ENCODE peak calls at places on chromosomes 7 and 10, in eight cellular contexts. O is HCT116, L is suprapubic skin, H is right atrium auricular region, Y is OCI-LY7, Z is ovary, C is adrenal gland, M is cardiac muscle cell. S is an unnamed sample.

GRCh38 chr7:156113733-156114132 is 301.5 kb upstream of the SHH start:
- DNase-seq in M (no peak), C (no peak), L (no peak), O (no peak), H (peak; percentile 16), Z (no peak), Y (no peak), S (no peak)

GRCh38 chr10:86377797-86378146 is 11.2 kb upstream of the GRID1 start:
- DNase-seq in L (peak; percentile 21), O (no peak), Y (no peak), C (no peak), Z (no peak), M (no peak), H (no peak), S (no peak)

GRCh38 chr10:59830601-59831259 is 75.6 kb downstream of the CCDC6 start:
- DNase-seq in Y (peak; percentile 53), L (no peak), H (peak; percentile 63), C (peak; percentile 62), M (peak; percentile 69), O (peak; percentile 34), Z (peak; percentile 71), S (no peak)

GRCh38 chr10:43407148-43407575 is 1.8 kb downstream of the HNRNPF start:
- DNase-seq in Y (peak; percentile 73), L (no peak), C (peak; percentile 67), H (no peak), M (peak; percentile 76), O (no peak), Z (peak; percentile 72), S (peak; percentile 69)

GRCh38 chr10:115827180-115827579 is 445.8 kb downstream of the GFRA1 start:
- DNase-seq in M (no peak), O (no peak), H (no peak), Z (no peak), L (no peak), Y (no peak), C (no peak), S (peak; percentile 52)

GRCh38 chr10:123636598-123637325 is 29.4 kb upstream of the GPR26 start:
- DNase-seq in L (peak; percentile 26), C (no peak), H (peak; percentile 30), O (peak; percentile 38), Y (no peak), M (no peak), Z (no peak), S (no peak)

GRCh38 chr10:19848226-19848950 is 32.2 kb downstream of the PLXDC2 start:
- DNase-seq in H (no peak), M (no peak), Y (no peak), L (no peak), C (no peak), Z (no peak), O (no peak), S (no peak)

GRCh38 chr10:132807621-132808049 is 21.7 kb upstream of the NKX6-2 start:
- DNase-seq in M (no peak), L (peak; percentile 73), H (no peak), Y (no peak), C (peak; percentile 8), Z (no peak), O (no peak), S (peak; percentile 40)

GRCh38 chr7:1668486-1668931 is 1.6 kb upstream of the ELFN1 start:
- DNase-seq in C (no peak), Z (peak; percentile 8), L (peak; percentile 75), Y (no peak), O (no peak), H (no peak), M (peak; percentile 18), S (peak; percentile 67)

GRCh38 chr7:88377421-88377820 is 70.7 kb upstream of the STEAP4 start:
- DNase-seq in C (no peak), M (peak; percentile 28), Z (no peak), Y (no peak), H (no peak), L (no peak), O (peak; percentile 68), S (no peak)

GRCh38 chr7:149662591-149663095 is 110.7 kb downstream of the ZNF467 start:
- DNase-seq in L (peak; percentile 69), Y (peak; percentile 72), M (peak; percentile 77), O (peak; percentile 82), H (no peak), Z (no peak), C (peak; percentile 50), S (peak; percentile 53)

GRCh38 chr7:132865766-132866531 is 215.9 kb downstream of the CHCHD3 start:
- DNase-seq in L (no peak), C (no peak), M (no peak), O (no peak), Z (no peak), Y (no peak), H (no peak), S (no peak)

GRCh38 chr7:35716038-35716803 is 21.3 kb upstream of the HERPUD2 start:
- DNase-seq in M (peak; percentile 40), O (no peak), Z (no peak), H (no peak), L (no peak), C (no peak), Y (no peak), S (no peak)

GRCh38 chr10:6151087-6151977 is 51.4 kb upstream of the PFKFB3 start:
- DNase-seq in C (peak; percentile 70), L (no peak), Y (peak; percentile 76), M (peak; percentile 70), H (peak; percentile 74), O (no peak), Z (no peak), S (peak; percentile 78)

GRCh38 chr7:27152816-27153486 is 568 bp upstream of the HOXA3 start:
- DNase-seq in M (no peak), C (peak; percentile 19), Y (no peak), Z (no peak), O (no peak), L (no peak), H (no peak), S (peak; percentile 37)

GRCh38 chr10:96014473-96015102 is 28.8 kb upstream of the CCNJ start:
- DNase-seq in M (no peak), O (no peak), Y (no peak), C (no peak), Z (no peak), H (no peak), L (no peak), S (no peak)

GRCh38 chr10:110634527-110635209 is 9.5 kb upstream of the RBM20 start:
- DNase-seq in Z (no peak), M (no peak), O (no peak), L (no peak), H (no peak), Y (no peak), C (no peak), S (peak; percentile 85)

GRCh38 chr10:132452651-132453469 is 55.9 kb downstream of the PWWP2B start:
- DNase-seq in L (no peak), H (no peak), O (no peak), M (peak; percentile 84), Z (peak; percentile 93), C (peak; percentile 90), Y (peak; percentile 91), S (peak; percentile 94)

GRCh38 chr7:31068006-31068675 is 16.0 kb downstream of the ADCYAP1R1 start:
- DNase-seq in L (no peak), O (no peak), C (no peak), Y (no peak), H (no peak), M (no peak), Z (no peak), S (no peak)

GRCh38 chr10:121373411-121373810 is 224.8 kb downstream of the FGFR2 start:
- DNase-seq in L (no peak), C (no peak), O (no peak), H (no peak), Y (no peak), M (no peak), Z (no peak), S (no peak)

GRCh38 chr7:44240983-44241510 is 40.3 kb downstream of the YKT6 start:
- DNase-seq in C (peak; percentile 75), O (peak; percentile 66), M (peak; percentile 90), Y (peak; percentile 91), L (no peak), H (peak; percentile 83), Z (peak; percentile 70), S (peak; percentile 87)

GRCh38 chr10:17144032-17144431 is 14.4 kb upstream of the CUBN start:
- DNase-seq in O (no peak), H (no peak), Z (no peak), Y (no peak), M (no peak), L (no peak), C (no peak), S (no peak)

GRCh38 chr10:131843881-131844284 is 56.9 kb upstream of the PPP2R2D start:
- DNase-seq in M (no peak), Y (no peak), L (peak; percentile 64), O (no peak), C (peak; percentile 4), Z (no peak), H (no peak), S (peak; percentile 46)

GRCh38 chr10:63668081-63668480 is 146.9 kb downstream of the REEP3 start:
- DNase-seq in Z (no peak), Y (no peak), M (no peak), L (no peak), O (no peak), H (no peak), C (no peak), S (no peak)
- H3K4me3 ChIP-seq in Z (no peak overlapping the region), Y (no peak overlapping the region), M (no peak overlapping the region), L (no peak overlapping the region), O (no peak overlapping the region), H (no peak overlapping the region), C (no peak overlapping the region), S (no peak overlapping the region)

GRCh38 chr10:74842301-74842700 is 15.9 kb downstream of the KAT6B start:
- DNase-seq in Z (no peak), H (no peak), C (no peak), Y (no peak), O (no peak), L (no peak), M (no peak), S (no peak)
- H3K27ac ChIP-seq in Z (no peak overlapping the region), H (peak overlapping the region; percentile 76), C (no peak overlapping the region), Y (no peak overlapping the region), O (no peak overlapping the region), L (no peak overlapping the region), M (no peak overlapping the region), S (no peak overlapping the region)

GRCh38 chr7:73891178-73891885 is 30.4 kb downstream of the TMEM270 start:
- DNase-seq in H (no peak), Z (no peak), C (no peak), Y (no peak), L (no peak), M (no peak), O (no peak), S (no peak)
- H3K4me1 ChIP-seq in H (no peaks in the 10 kb centered on the region), Z (peaks cover 6% of the 10 kb centered on the region), C (no peaks in the 10 kb centered on the region), Y (no peaks in the 10 kb centered on the region), L (peaks cover 46% of the 10 kb centered on the region), M (peaks cover 6% of the 10 kb centered on the region), O (peaks cover 6% of the 10 kb centered on the region), S (peaks cover 14% of the 10 kb centered on the region)

GRCh38 chr7:28410628-28411578 is 1.4 kb upstream of the CREB5 start:
- DNase-seq in Z (peak; percentile 45), C (peak; percentile 38), H (peak; percentile 73), L (peak; percentile 83), O (no peak), M (peak; percentile 48), Y (no peak), S (peak; percentile 54)

GRCh38 chr7:28409716-28410627 is 2.3 kb upstream of the CREB5 start:
- DNase-seq in Z (peak; percentile 58), H (no peak), O (no peak), M (peak; percentile 67), C (peak; percentile 50), L (no peak), Y (no peak), S (peak; percentile 77)

GRCh38 chr7:28407643-28408042 is 4.7 kb upstream of the CREB5 start:
- DNase-seq in H (no peak), Y (no peak), L (no peak), M (no peak), Z (no peak), O (no peak), C (no peak), S (peak; percentile 16)

GRCh38 chr7:28408105-28408973 is 4.0 kb upstream of the CREB5 start:
- DNase-seq in H (peak; percentile 85), O (no peak), Y (no peak), M (peak; percentile 45), Z (peak; percentile 38), C (peak; percentile 27), L (peak; percentile 83), S (peak; percentile 78)

GRCh38 chr7:28408974-28409715 is 3.2 kb upstream of the CREB5 start:
- DNase-seq in M (peak; percentile 96), Z (peak; percentile 96), L (peak; percentile 98), H (peak; percentile 100), C (peak; percentile 88), Y (peak; percentile 4), O (peak; percentile 72), S (peak; percentile 96)
- H3K4me3 ChIP-seq in M (peak overlapping the region; percentile 61), Z (peak overlapping the region; percentile 33), L (peak overlapping the region; percentile 60), H (peak overlapping the region; percentile 78), C (peak overlapping the region; percentile 8), Y (peak overlapping the region; percentile 48), O (peak overlapping the region; percentile 35), S (peak overlapping the region; percentile 61)